ENCODE peak calls at places on chromosomes 5 and 9, in nine cellular contexts. One of them, this sample, is unnamed.
A peak's percentile ranks its signal among the peaks of the same experiment; 100 is the strongest.

GRCh38 chr9:114077162-114077837 is 800 bp downstream of the AMBP start:
- DNase-seq in NCI-H446: no peak
- DNase-seq in cardiac septum: no peak
- DNase-seq in GM23248: no peak
- DNase-seq in NCI-H1048: no peak
- DNase-seq in endodermal cell: no peak
- DNase-seq in activated CD8-positive, alpha-beta memory T cell treated with anti-CD3 and anti-CD28 coated beads for 24 hours: no peak
- DNase-seq in progenitor cell of endocrine pancreas: no peak
- DNase-seq in GM12865: no peak
- DNase-seq in this sample: no peak

GRCh38 chr9:127703289-127703946 is 3.4 kb upstream of the CFAP157 start:
- DNase-seq in activated CD8-positive, alpha-beta memory T cell treated with anti-CD3 and anti-CD28 coated beads for 24 hours: no peak
- DNase-seq in cardiac septum: no peak
- DNase-seq in GM12865: no peak
- DNase-seq in endodermal cell: no peak
- DNase-seq in NCI-H446: no peak
- DNase-seq in GM23248: no peak
- DNase-seq in NCI-H1048: no peak
- DNase-seq in progenitor cell of endocrine pancreas: no peak
- DNase-seq in this sample: no peak

GRCh38 chr9:16203735-16204573 is 651.1 kb downstream of the CCDC171 start:
- DNase-seq in activated CD8-positive, alpha-beta memory T cell treated with anti-CD3 and anti-CD28 coated beads for 24 hours: no peak
- DNase-seq in cardiac septum: no peak
- DNase-seq in progenitor cell of endocrine pancreas: no peak
- DNase-seq in GM12865: no peak
- DNase-seq in NCI-H446: no peak
- DNase-seq in GM23248: no peak
- DNase-seq in endodermal cell: no peak
- DNase-seq in NCI-H1048: no peak
- DNase-seq in this sample: no peak

GRCh38 chr5:83914199-83914598 is 193.5 kb upstream of the HAPLN1 start:
- DNase-seq in cardiac septum: no peak
- DNase-seq in endodermal cell: no peak
- DNase-seq in GM23248: peak; percentile 12
- DNase-seq in NCI-H1048: no peak
- DNase-seq in GM12865: no peak
- DNase-seq in NCI-H446: no peak
- DNase-seq in activated CD8-positive, alpha-beta memory T cell treated with anti-CD3 and anti-CD28 coated beads for 24 hours: no peak
- DNase-seq in progenitor cell of endocrine pancreas: no peak
- DNase-seq in this sample: no peak

GRCh38 chr9:112091805-112092204 is 83.3 kb downstream of the SUSD1 start:
- DNase-seq in progenitor cell of endocrine pancreas: no peak
- DNase-seq in GM12865: no peak
- DNase-seq in NCI-H1048: no peak
- DNase-seq in GM23248: peak; percentile 37
- DNase-seq in NCI-H446: no peak
- DNase-seq in endodermal cell: peak; percentile 66
- DNase-seq in cardiac septum: no peak
- DNase-seq in activated CD8-positive, alpha-beta memory T cell treated with anti-CD3 and anti-CD28 coated beads for 24 hours: no peak
- DNase-seq in this sample: peak; percentile 8

GRCh38 chr9:111356567-111357244 is 26.7 kb upstream of the OR2K2 start:
- DNase-seq in GM12865: peak; percentile 16
- DNase-seq in activated CD8-positive, alpha-beta memory T cell treated with anti-CD3 and anti-CD28 coated beads for 24 hours: no peak
- DNase-seq in endodermal cell: no peak
- DNase-seq in cardiac septum: no peak
- DNase-seq in NCI-H1048: no peak
- DNase-seq in GM23248: peak; percentile 91
- DNase-seq in progenitor cell of endocrine pancreas: no peak
- DNase-seq in NCI-H446: no peak
- DNase-seq in this sample: no peak

GRCh38 chr5:100771181-100771580 is 131.9 kb downstream of the ST8SIA4 start:
- DNase-seq in NCI-H446: no peak
- DNase-seq in NCI-H1048: no peak
- DNase-seq in GM12865: peak; percentile 10
- DNase-seq in GM23248: no peak
- DNase-seq in progenitor cell of endocrine pancreas: no peak
- DNase-seq in endodermal cell: no peak
- DNase-seq in activated CD8-positive, alpha-beta memory T cell treated with anti-CD3 and anti-CD28 coated beads for 24 hours: no peak
- DNase-seq in cardiac septum: no peak
- DNase-seq in this sample: no peak

GRCh38 chr5:43646997-43647396 is 44.0 kb downstream of the NNT start:
- DNase-seq in NCI-H446: no peak
- DNase-seq in activated CD8-positive, alpha-beta memory T cell treated with anti-CD3 and anti-CD28 coated beads for 24 hours: no peak
- DNase-seq in GM12865: no peak
- DNase-seq in progenitor cell of endocrine pancreas: no peak
- DNase-seq in endodermal cell: no peak
- DNase-seq in GM23248: peak; percentile 44
- DNase-seq in NCI-H1048: no peak
- DNase-seq in cardiac septum: no peak
- DNase-seq in this sample: no peak

GRCh38 chr9:98020471-98021145 is 35.9 kb upstream of the NANS start:
- DNase-seq in NCI-H1048: no peak
- DNase-seq in cardiac septum: no peak
- DNase-seq in progenitor cell of endocrine pancreas: no peak
- DNase-seq in GM12865: no peak
- DNase-seq in activated CD8-positive, alpha-beta memory T cell treated with anti-CD3 and anti-CD28 coated beads for 24 hours: peak; percentile 55
- DNase-seq in NCI-H446: no peak
- DNase-seq in endodermal cell: no peak
- DNase-seq in GM23248: no peak
- DNase-seq in this sample: no peak

GRCh38 chr5:4994994-4995393 is 145.1 kb upstream of the ADAMTS16 start:
- DNase-seq in cardiac septum: no peak
- DNase-seq in GM12865: no peak
- DNase-seq in NCI-H1048: no peak
- DNase-seq in progenitor cell of endocrine pancreas: no peak
- DNase-seq in NCI-H446: no peak
- DNase-seq in endodermal cell: no peak
- DNase-seq in activated CD8-positive, alpha-beta memory T cell treated with anti-CD3 and anti-CD28 coated beads for 24 hours: no peak
- DNase-seq in GM23248: peak; percentile 91
- DNase-seq in this sample: no peak

GRCh38 chr9:76873056-76873792 is 32.7 kb downstream of the PRUNE2 start:
- DNase-seq in GM12865: no peak
- DNase-seq in progenitor cell of endocrine pancreas: no peak
- DNase-seq in GM23248: peak; percentile 65
- DNase-seq in NCI-H1048: no peak
- DNase-seq in NCI-H446: no peak
- DNase-seq in cardiac septum: no peak
- DNase-seq in activated CD8-positive, alpha-beta memory T cell treated with anti-CD3 and anti-CD28 coated beads for 24 hours: no peak
- DNase-seq in endodermal cell: peak; percentile 86
- DNase-seq in this sample: no peak

GRCh38 chr5:33439905-33440481 is 772 bp upstream of the TARS1 start:
- DNase-seq in NCI-H1048: no peak
- DNase-seq in activated CD8-positive, alpha-beta memory T cell treated with anti-CD3 and anti-CD28 coated beads for 24 hours: no peak
- DNase-seq in GM23248: peak; percentile 53
- DNase-seq in NCI-H446: no peak
- DNase-seq in endodermal cell: no peak
- DNase-seq in progenitor cell of endocrine pancreas: no peak
- DNase-seq in GM12865: peak; percentile 15
- DNase-seq in cardiac septum: no peak
- DNase-seq in this sample: no peak

GRCh38 chr5:131515348-131515747 is 119.7 kb downstream of the RAPGEF6 start:
- DNase-seq in progenitor cell of endocrine pancreas: no peak
- DNase-seq in GM23248: no peak
- DNase-seq in cardiac septum: no peak
- DNase-seq in NCI-H446: no peak
- DNase-seq in endodermal cell: no peak
- DNase-seq in GM12865: no peak
- DNase-seq in activated CD8-positive, alpha-beta memory T cell treated with anti-CD3 and anti-CD28 coated beads for 24 hours: no peak
- DNase-seq in NCI-H1048: no peak
- DNase-seq in this sample: no peak

GRCh38 chr9:75181748-75182147 is 93.4 kb downstream of the OSTF1 start:
- DNase-seq in NCI-H1048: no peak
- DNase-seq in GM23248: peak; percentile 67
- DNase-seq in GM12865: no peak
- DNase-seq in progenitor cell of endocrine pancreas: no peak
- DNase-seq in cardiac septum: no peak
- DNase-seq in activated CD8-positive, alpha-beta memory T cell treated with anti-CD3 and anti-CD28 coated beads for 24 hours: no peak
- DNase-seq in NCI-H446: no peak
- DNase-seq in endodermal cell: no peak
- DNase-seq in this sample: no peak

GRCh38 chr9:92807757-92808725 is 43.4 kb upstream of the BICD2 start:
- DNase-seq in activated CD8-positive, alpha-beta memory T cell treated with anti-CD3 and anti-CD28 coated beads for 24 hours: peak; percentile 75
- DNase-seq in GM23248: peak; percentile 16
- DNase-seq in NCI-H1048: no peak
- DNase-seq in endodermal cell: peak; percentile 71
- DNase-seq in cardiac septum: no peak
- DNase-seq in GM12865: no peak
- DNase-seq in progenitor cell of endocrine pancreas: no peak
- DNase-seq in NCI-H446: no peak
- DNase-seq in this sample: no peak

GRCh38 chr9:98790601-98791146 is 5.7 kb downstream of the ANKS6 start:
- DNase-seq in activated CD8-positive, alpha-beta memory T cell treated with anti-CD3 and anti-CD28 coated beads for 24 hours: no peak
- DNase-seq in GM23248: no peak
- DNase-seq in NCI-H1048: no peak
- DNase-seq in progenitor cell of endocrine pancreas: no peak
- DNase-seq in GM12865: no peak
- DNase-seq in NCI-H446: peak; percentile 59
- DNase-seq in endodermal cell: no peak
- DNase-seq in cardiac septum: peak; percentile 57
- DNase-seq in this sample: no peak

GRCh38 chr5:151051931-151052608 is 28.8 kb downstream of the TNIP1 start:
- DNase-seq in progenitor cell of endocrine pancreas: no peak
- DNase-seq in GM12865: no peak
- DNase-seq in activated CD8-positive, alpha-beta memory T cell treated with anti-CD3 and anti-CD28 coated beads for 24 hours: no peak
- DNase-seq in NCI-H446: no peak
- DNase-seq in endodermal cell: no peak
- DNase-seq in NCI-H1048: no peak
- DNase-seq in cardiac septum: no peak
- DNase-seq in GM23248: no peak
- DNase-seq in this sample: no peak

GRCh38 chr5:43769576-43770352 is 166.8 kb downstream of the NNT start:
- DNase-seq in NCI-H446: peak; percentile 6
- DNase-seq in GM23248: peak; percentile 94
- DNase-seq in endodermal cell: no peak
- DNase-seq in NCI-H1048: no peak
- DNase-seq in cardiac septum: no peak
- DNase-seq in progenitor cell of endocrine pancreas: no peak
- DNase-seq in GM12865: no peak
- DNase-seq in activated CD8-positive, alpha-beta memory T cell treated with anti-CD3 and anti-CD28 coated beads for 24 hours: no peak
- DNase-seq in this sample: no peak

GRCh38 chr5:118883396-118883795 is 105.0 kb downstream of the DTWD2 start:
- DNase-seq in progenitor cell of endocrine pancreas: no peak
- DNase-seq in endodermal cell: no peak
- DNase-seq in activated CD8-positive, alpha-beta memory T cell treated with anti-CD3 and anti-CD28 coated beads for 24 hours: no peak
- DNase-seq in cardiac septum: no peak
- DNase-seq in GM23248: no peak
- DNase-seq in NCI-H1048: no peak
- DNase-seq in GM12865: no peak
- DNase-seq in NCI-H446: no peak
- DNase-seq in this sample: no peak

GRCh38 chr5:104659497-104659896 is 1096.9 kb upstream of the NUDT12 start:
- DNase-seq in progenitor cell of endocrine pancreas: no peak
- DNase-seq in NCI-H446: no peak
- DNase-seq in GM12865: no peak
- DNase-seq in activated CD8-positive, alpha-beta memory T cell treated with anti-CD3 and anti-CD28 coated beads for 24 hours: no peak
- DNase-seq in cardiac septum: no peak
- DNase-seq in endodermal cell: no peak
- DNase-seq in NCI-H1048: no peak
- DNase-seq in GM23248: no peak
- DNase-seq in this sample: no peak

GRCh38 chr9:4615251-4615650 is 46.8 kb upstream of the PLPP6 start:
- DNase-seq in NCI-H446: no peak
- DNase-seq in GM23248: peak; percentile 94
- DNase-seq in activated CD8-positive, alpha-beta memory T cell treated with anti-CD3 and anti-CD28 coated beads for 24 hours: no peak
- DNase-seq in NCI-H1048: no peak
- DNase-seq in endodermal cell: no peak
- DNase-seq in cardiac septum: no peak
- DNase-seq in progenitor cell of endocrine pancreas: no peak
- DNase-seq in GM12865: no peak
- DNase-seq in this sample: no peak

GRCh38 chr5:98656106-98656795 is 117.2 kb upstream of the RGMB start:
- DNase-seq in GM12865: no peak
- DNase-seq in NCI-H446: no peak
- DNase-seq in cardiac septum: no peak
- DNase-seq in GM23248: peak; percentile 42
- DNase-seq in NCI-H1048: no peak
- DNase-seq in endodermal cell: no peak
- DNase-seq in progenitor cell of endocrine pancreas: no peak
- DNase-seq in activated CD8-positive, alpha-beta memory T cell treated with anti-CD3 and anti-CD28 coated beads for 24 hours: no peak
- DNase-seq in this sample: no peak

GRCh38 chr9:106419737-106420136 is 443.2 kb upstream of the ZNF462 start:
- DNase-seq in cardiac septum: no peak
- DNase-seq in progenitor cell of endocrine pancreas: no peak
- DNase-seq in NCI-H1048: no peak
- DNase-seq in activated CD8-positive, alpha-beta memory T cell treated with anti-CD3 and anti-CD28 coated beads for 24 hours: no peak
- DNase-seq in endodermal cell: no peak
- DNase-seq in GM23248: no peak
- DNase-seq in GM12865: no peak
- DNase-seq in NCI-H446: no peak
- DNase-seq in this sample: no peak

GRCh38 chr9:132372177-132373095 is 17.6 kb upstream of the SETX start:
- DNase-seq in endodermal cell: peak; percentile 35
- DNase-seq in GM12865: peak; percentile 53
- DNase-seq in NCI-H1048: no peak
- DNase-seq in progenitor cell of endocrine pancreas: no peak
- DNase-seq in NCI-H446: no peak
- DNase-seq in cardiac septum: peak; percentile 89
- DNase-seq in GM23248: peak; percentile 5
- DNase-seq in activated CD8-positive, alpha-beta memory T cell treated with anti-CD3 and anti-CD28 coated beads for 24 hours: no peak
- DNase-seq in this sample: no peak

GRCh38 chr5:151870820-151871219 is 53.8 kb downstream of the GLRA1 start:
- DNase-seq in progenitor cell of endocrine pancreas: no peak
- DNase-seq in GM23248: peak; percentile 75
- DNase-seq in NCI-H446: no peak
- DNase-seq in NCI-H1048: no peak
- DNase-seq in endodermal cell: no peak
- DNase-seq in cardiac septum: no peak
- DNase-seq in GM12865: no peak
- DNase-seq in activated CD8-positive, alpha-beta memory T cell treated with anti-CD3 and anti-CD28 coated beads for 24 hours: no peak
- DNase-seq in this sample: no peak

GRCh38 chr5:27328480-27328879 is 290.1 kb upstream of the CDH9 start:
- DNase-seq in GM12865: no peak
- DNase-seq in activated CD8-positive, alpha-beta memory T cell treated with anti-CD3 and anti-CD28 coated beads for 24 hours: no peak
- DNase-seq in cardiac septum: no peak
- DNase-seq in progenitor cell of endocrine pancreas: no peak
- DNase-seq in endodermal cell: no peak
- DNase-seq in NCI-H1048: no peak
- DNase-seq in NCI-H446: no peak
- DNase-seq in GM23248: peak; percentile 80
- DNase-seq in this sample: no peak

GRCh38 chr5:1885476-1885755 is 2.7 kb upstream of the IRX4 start:
- DNase-seq in GM23248: no peak
- DNase-seq in NCI-H446: no peak
- DNase-seq in endodermal cell: peak; percentile 68
- DNase-seq in cardiac septum: no peak
- DNase-seq in activated CD8-positive, alpha-beta memory T cell treated with anti-CD3 and anti-CD28 coated beads for 24 hours: no peak
- DNase-seq in NCI-H1048: no peak
- DNase-seq in progenitor cell of endocrine pancreas: no peak
- DNase-seq in GM12865: no peak
- DNase-seq in this sample: no peak

GRCh38 chr9:130239363-130239695 is 26.2 kb upstream of the HMCN2 start:
- DNase-seq in activated CD8-positive, alpha-beta memory T cell treated with anti-CD3 and anti-CD28 coated beads for 24 hours: no peak
- DNase-seq in GM23248: no peak
- DNase-seq in NCI-H446: no peak
- DNase-seq in cardiac septum: no peak
- DNase-seq in progenitor cell of endocrine pancreas: no peak
- DNase-seq in endodermal cell: no peak
- DNase-seq in NCI-H1048: no peak
- DNase-seq in GM12865: no peak
- DNase-seq in this sample: no peak

GRCh38 chr5:153594785-153595184 is 104.3 kb downstream of the GRIA1 start:
- DNase-seq in GM12865: no peak
- DNase-seq in NCI-H446: no peak
- DNase-seq in GM23248: no peak
- DNase-seq in activated CD8-positive, alpha-beta memory T cell treated with anti-CD3 and anti-CD28 coated beads for 24 hours: no peak
- DNase-seq in NCI-H1048: no peak
- DNase-seq in endodermal cell: no peak
- DNase-seq in cardiac septum: no peak
- DNase-seq in progenitor cell of endocrine pancreas: no peak
- DNase-seq in this sample: no peak

GRCh38 chr9:112065781-112066606 is 109.1 kb downstream of the SUSD1 start:
- DNase-seq in NCI-H1048: no peak
- DNase-seq in NCI-H446: no peak
- DNase-seq in cardiac septum: no peak
- DNase-seq in endodermal cell: peak; percentile 87
- DNase-seq in GM12865: no peak
- DNase-seq in progenitor cell of endocrine pancreas: no peak
- DNase-seq in activated CD8-positive, alpha-beta memory T cell treated with anti-CD3 and anti-CD28 coated beads for 24 hours: no peak
- DNase-seq in GM23248: peak; percentile 30
- DNase-seq in this sample: no peak

GRCh38 chr9:88816141-88816540 is 175.1 kb upstream of the S1PR3 start:
- DNase-seq in progenitor cell of endocrine pancreas: no peak
- DNase-seq in endodermal cell: no peak
- DNase-seq in cardiac septum: no peak
- DNase-seq in GM23248: peak; percentile 87
- DNase-seq in activated CD8-positive, alpha-beta memory T cell treated with anti-CD3 and anti-CD28 coated beads for 24 hours: no peak
- DNase-seq in NCI-H446: no peak
- DNase-seq in NCI-H1048: no peak
- DNase-seq in GM12865: no peak
- DNase-seq in this sample: no peak

This sample was measured in hypothalamus.